ENCODE peak calls at places on chromosomes 2 and 18, in six cellular contexts. K is PC-3, A is neuronal stem cell, E is keratinocyte, R is IMR-90, Y is HCT116. W is an unnamed sample.

GRCh38 chr2:66189598-66189997 is 245.3 kb upstream of the MEIS1 start:
- DNase-seq in K (no peak), A (no peak), E (peak; percentile 26), R (no peak), Y (no peak), W (no peak)

GRCh38 chr2:98804736-98805135 is 73.8 kb upstream of the MGAT4A start:
- DNase-seq in K (no peak), A (no peak), E (no peak), R (no peak), Y (no peak), W (no peak)

GRCh38 chr18:23143059-23143831 is 8.0 kb downstream of the CABLES1 start:
- DNase-seq in K (peak; percentile 74), A (no peak), E (no peak), R (no peak), Y (peak; percentile 54), W (no peak)

GRCh38 chr2:149826471-149827125 is 239.0 kb upstream of the MMADHC start:
- DNase-seq in K (no peak), A (no peak), E (no peak), R (peak; percentile 18), Y (no peak), W (peak; percentile 84)

GRCh38 chr2:28748176-28748575 is 3.5 kb upstream of the PPP1CB start:
- DNase-seq in K (no peak), A (no peak), E (no peak), R (no peak), Y (no peak), W (no peak)

GRCh38 chr18:49464718-49465598 is 4.5 kb upstream of the DYM start:
- DNase-seq in K (no peak), A (peak; percentile 54), E (no peak), R (peak; percentile 28), Y (no peak), W (peak; percentile 29)

GRCh38 chr2:20728114-20728758 is 61.3 kb downstream of the GDF7 start:
- DNase-seq in K (no peak), A (peak; percentile 14), E (no peak), R (peak; percentile 33), Y (no peak), W (peak; percentile 92)

GRCh38 chr2:116810071-116810470 is 1004.4 kb upstream of the DDX18 start:
- DNase-seq in K (peak; percentile 87), A (no peak), E (no peak), R (no peak), Y (no peak), W (no peak)

GRCh38 chr2:140257692-140258300 is 1477.6 kb upstream of the NXPH2 start:
- DNase-seq in K (no peak), A (no peak), E (no peak), R (no peak), Y (no peak), W (no peak)

GRCh38 chr2:127733816-127734537 is 32.7 kb downstream of the SFT2D3 start:
- DNase-seq in K (no peak), A (no peak), E (no peak), R (peak; percentile 21), Y (no peak), W (no peak)

GRCh38 chr2:175567435-175568061 is 386.0 kb upstream of the ATP5MC3 start:
- DNase-seq in K (no peak), A (no peak), E (no peak), R (no peak), Y (no peak), W (no peak)

GRCh38 chr2:27020337-27020948 is 12.3 kb upstream of the TMEM214 start:
- DNase-seq in K (peak; percentile 46), A (no peak), E (no peak), R (no peak), Y (no peak), W (peak; percentile 39)

GRCh38 chr2:27751377-27751776 is 20.1 kb upstream of the MRPL33 start:
- DNase-seq in K (no peak), A (no peak), E (no peak), R (no peak), Y (no peak), W (no peak)

GRCh38 chr18:46398625-46399024 is 258.4 kb downstream of the LOXHD1 start:
- DNase-seq in K (no peak), A (no peak), E (no peak), R (no peak), Y (no peak), W (no peak)

GRCh38 chr2:212428685-212429480 is 109.7 kb downstream of the ERBB4 start:
- DNase-seq in K (no peak), A (peak; percentile 64), E (no peak), R (no peak), Y (no peak), W (no peak)

GRCh38 chr2:144890828-144891227 is 370.9 kb upstream of the ZEB2 start:
- DNase-seq in K (peak; percentile 54), A (no peak), E (no peak), R (peak; percentile 35), Y (peak; percentile 37), W (peak; percentile 45)

GRCh38 chr2:10800163-10800562 is 12.4 kb downstream of the PDIA6 start:
- DNase-seq in K (no peak), A (no peak), E (no peak), R (no peak), Y (no peak), W (no peak)

GRCh38 chr2:27860111-27860510 is 30.1 kb downstream of the RBKS start:
- DNase-seq in K (peak; percentile 69), A (no peak), E (peak; percentile 33), R (peak; percentile 90), Y (no peak), W (peak; percentile 21)

GRCh38 chr2:175741164-175741563 is 260.9 kb downstream of the LNPK start:
- DNase-seq in K (no peak), A (no peak), E (no peak), R (no peak), Y (no peak), W (no peak)

GRCh38 chr18:46474487-46475366 is 182.3 kb downstream of the LOXHD1 start:
- DNase-seq in K (no peak), A (no peak), E (no peak), R (no peak), Y (no peak), W (no peak)

GRCh38 chr2:85804583-85804982 is 50.8 kb downstream of the ATOH8 start:
- DNase-seq in K (peak; percentile 38), A (no peak), E (no peak), R (no peak), Y (no peak), W (peak; percentile 25)

GRCh38 chr18:68438983-68439382 is 275.9 kb downstream of the TMX3 start:
- DNase-seq in K (no peak), A (peak; percentile 21), E (no peak), R (peak; percentile 81), Y (no peak), W (no peak)

GRCh38 chr2:215548714-215549113 is 112.8 kb upstream of the FN1 start:
- DNase-seq in K (peak; percentile 45), A (no peak), E (no peak), R (peak; percentile 80), Y (no peak), W (no peak)

GRCh38 chr2:10283106-10284062 is 19.3 kb upstream of the HPCAL1 start:
- DNase-seq in K (peak; percentile 98), A (peak; percentile 38), E (peak; percentile 69), R (peak; percentile 87), Y (peak; percentile 88), W (peak; percentile 65)

GRCh38 chr18:29002747-29003146 is 825.8 kb upstream of the CDH2 start:
- DNase-seq in K (no peak), A (no peak), E (no peak), R (no peak), Y (no peak), W (no peak)

GRCh38 chr2:74142340-74142739 is 5.4 kb downstream of the BOLA3 start:
- DNase-seq in K (peak; percentile 17), A (no peak), E (no peak), R (no peak), Y (no peak), W (no peak)

GRCh38 chr2:284896-285492 is 2.9 kb downstream of the ALKAL2 start:
- DNase-seq in K (peak; percentile 64), A (no peak), E (no peak), R (no peak), Y (no peak), W (no peak)

GRCh38 chr2:225086439-225086838 is 44.2 kb upstream of the DOCK10 start:
- DNase-seq in K (no peak), A (no peak), E (no peak), R (no peak), Y (no peak), W (no peak)

GRCh38 chr2:196268538-196269338 is 97.4 kb upstream of the STK17B start:
- DNase-seq in K (no peak), A (no peak), E (no peak), R (peak; percentile 74), Y (no peak), W (no peak)

GRCh38 chr2:46001290-46001689 is 295.9 kb upstream of the EPAS1 start:
- DNase-seq in K (no peak), A (no peak), E (no peak), R (no peak), Y (no peak), W (no peak)

GRCh38 chr18:36692331-36692730 is 136.5 kb downstream of the TPGS2 start:
- DNase-seq in K (no peak), A (no peak), E (no peak), R (peak; percentile 93), Y (no peak), W (no peak)

GRCh38 chr2:201938151-201938815 is 95.4 kb upstream of the FZD7 start:
- DNase-seq in K (no peak), A (no peak), E (no peak), R (peak; percentile 63), Y (no peak), W (no peak)
- H3K27ac ChIP-seq in K (no peak overlapping the region), A (peak overlapping the region; percentile 78), E (no peak overlapping the region), R (no peak overlapping the region), Y (no peak overlapping the region), W (no peak overlapping the region)

DNA sequence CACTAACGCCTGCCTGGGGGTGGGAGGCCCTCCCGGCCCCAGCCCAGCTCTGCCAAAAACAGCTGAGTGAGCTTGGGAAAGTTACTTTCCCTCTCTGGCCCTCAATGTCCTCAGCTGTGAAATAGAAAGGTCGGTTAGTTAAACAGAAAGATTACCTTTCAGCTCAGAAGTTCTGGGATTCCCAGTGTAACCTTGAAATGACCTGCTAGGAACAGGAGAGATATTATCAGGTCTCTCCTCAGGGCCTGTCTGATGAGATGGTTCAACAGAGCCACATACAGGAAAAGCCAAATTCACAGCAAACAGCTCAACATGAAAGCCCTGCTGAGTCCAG is 68.8 kb downstream of the LBH start:
- DNase-seq in K (no peak), A (no peak), E (no peak), R (no peak), Y (no peak), W (no peak)
- H3K9ac ChIP-seq in K (no peak overlapping the region), A (no peak overlapping the region), E (no peak overlapping the region), R (peak overlapping the region; percentile 53), Y (no peak overlapping the region), W (no peak overlapping the region)

DNA sequence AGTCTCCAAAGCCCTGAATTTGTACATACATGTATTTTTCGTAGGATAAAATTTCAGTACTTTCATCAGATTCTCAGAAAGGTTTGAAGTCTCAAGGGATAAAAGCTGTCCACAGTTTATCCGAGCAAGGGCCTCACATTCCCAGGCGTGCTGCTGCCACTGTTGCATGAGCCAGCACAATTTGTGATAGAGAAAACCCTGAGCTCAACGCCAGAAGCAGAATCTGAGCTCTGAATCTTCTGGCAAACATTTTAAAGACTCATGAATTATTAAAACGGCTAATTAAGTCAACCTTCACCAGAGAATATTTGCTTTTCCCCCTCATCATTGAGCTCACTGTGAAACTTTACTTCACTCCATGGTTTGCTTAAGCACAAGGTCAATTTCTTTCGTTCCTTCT is 38.5 kb upstream of the STPG4 start:
- DNase-seq in K (no peak), A (no peak), E (no peak), R (no peak), Y (no peak), W (no peak)
- H3K4me1 ChIP-seq in K (peaks cover 90% of the 10 kb centered on the region), A (peaks cover 21% of the 10 kb centered on the region), E (peaks cover 39% of the 10 kb centered on the region), R (peaks cover 32% of the 10 kb centered on the region), Y (peaks cover 20% of the 10 kb centered on the region), W (peaks cover 46% of the 10 kb centered on the region)

GRCh38 chr18:74546751-74547530 is 12.6 kb downstream of the CNDP1 start:
- DNase-seq in K (peak; percentile 46), A (no peak), E (no peak), R (peak; percentile 29), Y (no peak), W (peak; percentile 63)
- H3K27ac ChIP-seq in K (no peak overlapping the region), A (no peak overlapping the region), E (no peak overlapping the region), R (no peak overlapping the region), Y (no peak overlapping the region), W (no peak overlapping the region)